ENCODE peak calls at places on chromosomes 3 and 15, in four cellular contexts. One of them, this sample, is unnamed.

GRCh38 chr15:52652984-52653383 is 26.2 kb downstream of the ATOSA start:
- DNase-seq in PC-9: no peak
- DNase-seq in heart right ventricle: no peak
- DNase-seq in dorsolateral prefrontal cortex: no peak
- DNase-seq in this sample: no peak

GRCh38 chr3:141243295-141243707 is 11.7 kb downstream of the PXYLP1 start:
- DNase-seq in PC-9: no peak
- DNase-seq in heart right ventricle: no peak
- DNase-seq in dorsolateral prefrontal cortex: no peak
- DNase-seq in this sample: no peak

GRCh38 chr15:47781527-47781926 is 64.2 kb downstream of the SEMA6D start:
- DNase-seq in PC-9: no peak
- DNase-seq in heart right ventricle: no peak
- DNase-seq in dorsolateral prefrontal cortex: no peak
- DNase-seq in this sample: no peak

GRCh38 chr15:70505411-70505919 is 257.9 kb downstream of the UACA start:
- DNase-seq in PC-9: peak
- DNase-seq in heart right ventricle: no peak
- DNase-seq in dorsolateral prefrontal cortex: no peak
- DNase-seq in this sample: no peak

GRCh38 chr3:177419904-177420601 is 222.8 kb upstream of the TBL1XR1 start:
- DNase-seq in PC-9: no peak
- DNase-seq in heart right ventricle: no peak
- DNase-seq in dorsolateral prefrontal cortex: no peak
- DNase-seq in this sample: no peak

GRCh38 chr15:90681480-90681879 is 35.7 kb upstream of the BLM start:
- DNase-seq in PC-9: no peak
- DNase-seq in heart right ventricle: no peak
- DNase-seq in dorsolateral prefrontal cortex: no peak
- DNase-seq in this sample: no peak

GRCh38 chr3:112774293-112774926 is 72.3 kb downstream of the CD200R1L start:
- DNase-seq in PC-9: peak
- DNase-seq in heart right ventricle: no peak
- DNase-seq in dorsolateral prefrontal cortex: no peak
- DNase-seq in this sample: no peak

GRCh38 chr15:77030042-77030927 is 35.4 kb downstream of the PSTPIP1 start:
- DNase-seq in PC-9: no peak
- DNase-seq in heart right ventricle: no peak
- DNase-seq in dorsolateral prefrontal cortex: peak
- DNase-seq in this sample: peak

GRCh38 chr3:8773941-8774542 is 4.6 kb upstream of the OXTR start:
- DNase-seq in PC-9: no peak
- DNase-seq in heart right ventricle: no peak
- DNase-seq in dorsolateral prefrontal cortex: no peak
- DNase-seq in this sample: no peak

GRCh38 chr3:188230962-188231361 is 77.0 kb downstream of the LPP start:
- DNase-seq in PC-9: peak
- DNase-seq in heart right ventricle: peak
- DNase-seq in dorsolateral prefrontal cortex: no peak
- DNase-seq in this sample: no peak

GRCh38 chr15:38588672-38589071 is 24.1 kb upstream of the RASGRP1 start:
- DNase-seq in PC-9: peak
- DNase-seq in heart right ventricle: no peak
- DNase-seq in dorsolateral prefrontal cortex: no peak
- DNase-seq in this sample: no peak

GRCh38 chr3:10223676-10224639 is 24.3 kb upstream of the TATDN2 start:
- DNase-seq in PC-9: no peak
- DNase-seq in heart right ventricle: no peak
- DNase-seq in dorsolateral prefrontal cortex: no peak
- DNase-seq in this sample: no peak

GRCh38 chr3:46145147-46145546 is 63.0 kb downstream of the CCR1 start:
- DNase-seq in PC-9: no peak
- DNase-seq in heart right ventricle: no peak
- DNase-seq in dorsolateral prefrontal cortex: no peak
- DNase-seq in this sample: no peak

GRCh38 chr3:49901351-49902339 is 2.0 kb downstream of the MST1R start:
- DNase-seq in PC-9: peak
- DNase-seq in heart right ventricle: no peak
- DNase-seq in dorsolateral prefrontal cortex: no peak
- DNase-seq in this sample: no peak

GRCh38 chr3:48553886-48554845 is 2.4 kb downstream of the PFKFB4 start:
- DNase-seq in PC-9: no peak
- DNase-seq in heart right ventricle: no peak
- DNase-seq in dorsolateral prefrontal cortex: no peak
- DNase-seq in this sample: no peak

GRCh38 chr3:120796944-120797343 is 54.4 kb downstream of the GTF2E1 start:
- DNase-seq in PC-9: no peak
- DNase-seq in heart right ventricle: no peak
- DNase-seq in dorsolateral prefrontal cortex: no peak
- DNase-seq in this sample: no peak

DNA sequence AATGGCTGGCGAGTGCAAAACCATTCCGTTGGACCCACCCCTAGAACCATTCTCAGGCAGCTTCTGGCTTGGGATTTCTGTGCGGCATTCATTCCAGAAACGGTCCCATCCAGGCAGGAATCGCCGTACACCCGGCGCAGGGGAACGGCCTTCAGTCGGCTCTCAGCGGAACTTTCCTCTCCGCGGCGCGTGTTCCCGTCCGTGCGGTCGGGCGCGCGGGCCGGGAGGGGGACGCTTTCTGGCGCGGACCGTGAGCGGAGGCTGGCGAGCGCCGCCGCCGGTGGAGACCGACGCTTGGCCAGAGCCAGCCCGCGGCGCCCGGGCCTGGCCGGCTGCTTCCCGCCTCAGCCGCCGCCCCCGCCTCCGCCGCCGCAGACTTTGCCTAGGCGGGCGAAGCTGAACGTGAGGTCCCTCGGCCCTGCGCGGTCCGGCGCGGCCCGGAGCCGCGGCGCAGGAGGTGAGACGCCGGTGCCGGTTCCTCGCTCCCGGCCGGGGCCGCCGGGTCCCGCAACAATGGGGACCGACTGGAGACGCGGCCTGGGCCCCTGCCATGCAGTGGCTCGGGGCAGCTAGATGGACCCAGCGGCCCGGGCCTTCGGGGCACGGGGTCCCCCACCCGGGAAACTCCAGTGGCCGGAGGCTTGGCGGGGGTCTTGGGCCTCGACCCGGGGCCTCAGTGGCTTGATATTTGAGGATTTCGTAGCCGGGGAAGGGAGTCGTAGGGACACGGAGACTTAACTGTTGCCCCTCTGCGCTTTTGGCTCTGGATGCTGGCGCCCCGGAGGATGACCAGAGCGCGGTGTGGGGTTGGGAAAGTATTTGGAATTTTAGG is at the start of gene RAD54L2:
- DNase-seq in PC-9: peak
- DNase-seq in heart right ventricle: peak
- DNase-seq in dorsolateral prefrontal cortex: peak
- DNase-seq in this sample: peak
- TF ChIP-seq CTCF in PC-9: no peak
- TF ChIP-seq CTCF in heart right ventricle: peak
- TF ChIP-seq CTCF in dorsolateral prefrontal cortex: peak
- TF ChIP-seq CTCF in this sample: peak

GRCh38 chr3:31133541-31133940 is 239.1 kb upstream of the GADL1 start:
- DNase-seq in PC-9: no peak
- DNase-seq in heart right ventricle: no peak
- DNase-seq in dorsolateral prefrontal cortex: no peak
- DNase-seq in this sample: no peak

GRCh38 chr3:31135546-31135945 is 241.1 kb upstream of the GADL1 start:
- DNase-seq in PC-9: no peak
- DNase-seq in heart right ventricle: no peak
- DNase-seq in dorsolateral prefrontal cortex: no peak
- DNase-seq in this sample: no peak

GRCh38 chr3:31137718-31138465 is 243.4 kb upstream of the GADL1 start:
- DNase-seq in PC-9: no peak
- DNase-seq in heart right ventricle: no peak
- DNase-seq in dorsolateral prefrontal cortex: no peak
- DNase-seq in this sample: no peak

GRCh38 chr3:31129241-31129640 is 234.8 kb upstream of the GADL1 start:
- DNase-seq in PC-9: no peak
- DNase-seq in heart right ventricle: no peak
- DNase-seq in dorsolateral prefrontal cortex: no peak
- DNase-seq in this sample: no peak

DNA sequence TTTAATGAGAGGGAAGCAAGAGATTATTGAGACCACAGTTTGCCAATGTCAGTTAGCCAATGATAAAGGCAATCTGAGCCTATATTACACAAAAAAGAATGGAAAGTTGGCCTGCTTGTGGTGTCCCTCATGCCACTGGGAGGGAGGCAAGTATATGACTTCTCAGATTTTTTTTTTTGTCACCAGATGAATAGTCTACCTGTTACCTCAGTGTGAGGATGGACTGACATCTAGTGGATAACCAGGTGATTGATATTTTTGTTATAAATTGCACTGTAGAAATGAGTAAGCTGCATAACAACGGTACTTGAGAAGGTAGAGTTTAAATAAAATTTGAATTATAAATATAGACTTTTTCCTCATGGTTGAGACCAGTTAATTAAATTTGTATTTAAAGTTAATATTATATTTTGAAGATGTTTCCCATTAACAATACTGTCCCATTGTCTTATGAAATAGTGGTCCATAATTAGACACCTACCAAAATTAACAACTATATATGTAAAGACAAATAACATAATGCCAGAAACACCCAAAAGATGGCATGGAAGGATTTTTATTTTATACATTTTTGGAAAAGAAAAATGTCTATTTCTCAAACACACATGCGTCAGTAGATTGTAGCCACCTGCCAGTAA is 237.8 kb upstream of the GADL1 start:
- DNase-seq in PC-9: peak
- DNase-seq in heart right ventricle: no peak
- DNase-seq in dorsolateral prefrontal cortex: no peak
- DNase-seq in this sample: no peak
- TF ChIP-seq CTCF in PC-9: peak
- TF ChIP-seq CTCF in heart right ventricle: peak
- TF ChIP-seq CTCF in dorsolateral prefrontal cortex: peak
- TF ChIP-seq CTCF in this sample: peak

GRCh38 chr3:55481918-55482495 is 5.1 kb downstream of the WNT5A start:
- DNase-seq in PC-9: no peak
- DNase-seq in heart right ventricle: no peak
- DNase-seq in dorsolateral prefrontal cortex: no peak
- DNase-seq in this sample: no peak
- TF ChIP-seq CTCF in PC-9: no peak
- TF ChIP-seq CTCF in heart right ventricle: no peak
- TF ChIP-seq CTCF in dorsolateral prefrontal cortex: no peak
- TF ChIP-seq CTCF in this sample: peak

GRCh38 chr15:75622505-75622904 is 3.0 kb downstream of the SNUPN start:
- DNase-seq in PC-9: no peak
- DNase-seq in heart right ventricle: no peak
- DNase-seq in dorsolateral prefrontal cortex: no peak
- DNase-seq in this sample: no peak

GRCh38 chr15:75620043-75620775 is 5.3 kb downstream of the SNUPN start:
- DNase-seq in PC-9: no peak
- DNase-seq in heart right ventricle: peak
- DNase-seq in dorsolateral prefrontal cortex: no peak
- DNase-seq in this sample: no peak

GRCh38 chr15:75616766-75617165 is 8.8 kb downstream of the SNUPN start:
- DNase-seq in PC-9: no peak
- DNase-seq in heart right ventricle: no peak
- DNase-seq in dorsolateral prefrontal cortex: no peak
- DNase-seq in this sample: no peak

GRCh38 chr15:75625542-75626347 is at the start of gene SNUPN:
- DNase-seq in PC-9: peak
- DNase-seq in heart right ventricle: peak
- DNase-seq in dorsolateral prefrontal cortex: peak
- DNase-seq in this sample: peak

DNA sequence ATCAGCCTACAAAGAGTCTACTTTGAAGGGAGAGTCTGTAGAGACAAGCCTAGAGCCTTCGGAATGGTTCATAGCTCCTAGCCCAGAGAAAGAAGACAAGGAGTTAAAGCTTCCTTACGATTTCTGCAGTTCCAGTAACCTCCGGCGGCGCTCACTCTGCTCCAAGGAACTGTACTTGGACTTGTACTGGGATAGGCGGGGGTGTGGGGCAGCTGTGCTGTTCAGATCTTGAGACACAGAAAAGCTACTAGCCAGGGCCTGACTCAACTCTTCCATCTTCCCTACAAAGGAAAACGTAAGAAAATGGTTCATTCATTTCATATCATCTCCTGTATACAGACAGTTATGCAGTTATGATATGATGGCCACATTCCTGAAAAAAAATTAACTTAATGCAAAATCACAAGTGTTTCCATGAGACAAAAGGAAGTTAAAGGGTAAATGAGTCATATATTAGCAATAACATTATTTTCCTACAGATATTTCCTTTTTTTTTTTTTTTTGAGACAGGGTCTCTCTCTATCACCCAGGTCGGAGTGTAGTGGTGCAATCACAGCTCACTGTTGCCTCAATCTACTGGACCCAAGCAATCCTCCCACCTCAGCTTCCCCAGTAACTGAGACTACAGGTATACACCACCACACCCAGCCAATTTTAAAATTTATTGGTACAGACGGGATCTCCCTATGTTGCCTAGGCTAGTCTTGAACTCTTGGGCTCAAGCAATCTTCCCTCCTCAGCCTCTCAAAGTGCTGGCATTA is 4.6 kb downstream of the SNUPN start:
- DNase-seq in PC-9: no peak
- DNase-seq in heart right ventricle: peak
- DNase-seq in dorsolateral prefrontal cortex: no peak
- DNase-seq in this sample: no peak
- TF ChIP-seq CTCF in PC-9: no peak
- TF ChIP-seq CTCF in heart right ventricle: peak
- TF ChIP-seq CTCF in dorsolateral prefrontal cortex: no peak
- TF ChIP-seq CTCF in this sample: no peak

GRCh38 chr3:117439812-117440211 is 730.2 kb downstream of the TUSC7 start:
- DNase-seq in PC-9: no peak
- DNase-seq in heart right ventricle: no peak
- DNase-seq in dorsolateral prefrontal cortex: no peak
- DNase-seq in this sample: no peak
- TF ChIP-seq CTCF in PC-9: peak
- TF ChIP-seq CTCF in heart right ventricle: peak
- TF ChIP-seq CTCF in dorsolateral prefrontal cortex: peak
- TF ChIP-seq CTCF in this sample: peak

GRCh38 chr3:191238321-191238817 is 39.3 kb downstream of the OSTN start:
- DNase-seq in PC-9: peak
- DNase-seq in heart right ventricle: no peak
- DNase-seq in dorsolateral prefrontal cortex: no peak
- DNase-seq in this sample: no peak

GRCh38 chr3:191239439-191240035 is 40.5 kb downstream of the OSTN start:
- DNase-seq in PC-9: peak
- DNase-seq in heart right ventricle: no peak
- DNase-seq in dorsolateral prefrontal cortex: no peak
- DNase-seq in this sample: no peak

GRCh38 chr3:191236635-191237034 is 37.6 kb downstream of the OSTN start:
- DNase-seq in PC-9: peak
- DNase-seq in heart right ventricle: no peak
- DNase-seq in dorsolateral prefrontal cortex: no peak
- DNase-seq in this sample: no peak

GRCh38 chr3:191235331-191236314 is 36.6 kb downstream of the OSTN start:
- DNase-seq in PC-9: peak
- DNase-seq in heart right ventricle: no peak
- DNase-seq in dorsolateral prefrontal cortex: no peak
- DNase-seq in this sample: no peak

GRCh38 chr3:191237045-191237882 is 38.2 kb downstream of the OSTN start:
- DNase-seq in PC-9: peak
- DNase-seq in heart right ventricle: no peak
- DNase-seq in dorsolateral prefrontal cortex: no peak
- DNase-seq in this sample: no peak
- TF ChIP-seq CTCF in PC-9: no peak
- TF ChIP-seq CTCF in heart right ventricle: no peak
- TF ChIP-seq CTCF in dorsolateral prefrontal cortex: no peak
- TF ChIP-seq CTCF in this sample: no peak

GRCh38 chr15:86139828-86140227 is 60.2 kb downstream of the AGBL1 start:
- DNase-seq in PC-9: no peak
- DNase-seq in heart right ventricle: no peak
- DNase-seq in dorsolateral prefrontal cortex: no peak
- DNase-seq in this sample: peak
- TF ChIP-seq CTCF in PC-9: peak
- TF ChIP-seq CTCF in heart right ventricle: peak
- TF ChIP-seq CTCF in dorsolateral prefrontal cortex: no peak
- TF ChIP-seq CTCF in this sample: peak